ENCODE peak calls at places on chromosomes 13 and 19, in five cellular contexts. B is mesothelial cell of epicardium, G is H1, Z is suprapubic skin, V is fibroblast of lung. D is an unnamed sample.

GRCh38 chr19:14073925-14074838 is 1.6 kb downstream of the MISP3 start:
- DNase-seq in B (no peak), G (no peak), Z (no peak), V (no peak), D (no peak)

GRCh38 chr19:58181902-58182576 is 822 bp upstream of the ZNF274 start:
- DNase-seq in B (no peak), G (no peak), Z (no peak), V (peak), D (peak)

GRCh38 chr13:36297600-36298338 is at the start of gene CCDC169:
- DNase-seq in B (peak), G (peak), Z (peak), V (peak), D (peak)

GRCh38 chr19:2095338-2095938 is 688 bp downstream of the MOB3A start:
- DNase-seq in B (no peak), G (no peak), Z (no peak), V (no peak), D (no peak)

GRCh38 chr19:30446844-30447243 is 74.7 kb downstream of the ZNF536 start:
- DNase-seq in B (no peak), G (no peak), Z (no peak), V (no peak), D (no peak)

GRCh38 chr13:21550918-21551317 is 53.1 kb downstream of the MICU2 start:
- DNase-seq in B (no peak), G (no peak), Z (no peak), V (no peak), D (no peak)

GRCh38 chr19:58338825-58339558 is 12.2 kb downstream of the ZSCAN22 start:
- DNase-seq in B (no peak), G (no peak), Z (no peak), V (no peak), D (peak)

GRCh38 chr13:53694814-53695533 is 666.4 kb downstream of the OLFM4 start:
- DNase-seq in B (no peak), G (no peak), Z (no peak), V (no peak), D (no peak)

GRCh38 chr19:13002970-13003540 is 7.8 kb downstream of the NFIX start:
- DNase-seq in B (no peak), G (no peak), Z (no peak), V (no peak), D (no peak)

GRCh38 chr13:42747399-42747873 is 33.9 kb upstream of the FAM216B start:
- DNase-seq in B (no peak), G (no peak), Z (no peak), V (peak), D (no peak)

GRCh38 chr13:40187836-40188591 is 478.4 kb downstream of the FOXO1 start:
- DNase-seq in B (no peak), G (no peak), Z (no peak), V (no peak), D (no peak)

GRCh38 chr13:52414963-52415362 is 9.0 kb upstream of the THSD1 start:
- DNase-seq in B (no peak), G (no peak), Z (no peak), V (peak), D (no peak)

GRCh38 chr13:93416943-93417342 is 190.3 kb downstream of the GPC6 start:
- DNase-seq in B (no peak), G (no peak), Z (no peak), V (no peak), D (no peak)

GRCh38 chr13:98267080-98267912 is 90.2 kb upstream of the RNF113B start:
- DNase-seq in B (no peak), G (no peak), Z (no peak), V (peak), D (no peak)

GRCh38 chr19:52219611-52220010 is 29.8 kb downstream of the PPP2R1A start:
- DNase-seq in B (no peak), G (no peak), Z (peak), V (no peak), D (no peak)

GRCh38 chr13:62997038-62997619 is 1581.5 kb upstream of the PCDH20 start:
- DNase-seq in B (no peak), G (no peak), Z (no peak), V (no peak), D (no peak)

GRCh38 chr13:51222510-51223283 is 499 bp downstream of the FAM124A start:
- DNase-seq in B (no peak), G (no peak), Z (no peak), V (no peak), D (peak)

GRCh38 chr19:1574763-1575162 is 6.6 kb upstream of the MEX3D start:
- DNase-seq in B (no peak), G (no peak), Z (no peak), V (no peak), D (no peak)

GRCh38 chr13:34257980-34258379 is 440.0 kb downstream of the RFC3 start:
- DNase-seq in B (no peak), G (no peak), Z (no peak), V (no peak), D (no peak)

GRCh38 chr19:2087621-2088100 is 8.5 kb downstream of the MOB3A start:
- DNase-seq in B (no peak), G (no peak), Z (no peak), V (no peak), D (no peak)

GRCh38 chr13:43983373-43983772 is 103.7 kb downstream of the LACC1 start:
- DNase-seq in B (no peak), G (no peak), Z (no peak), V (no peak), D (no peak)

GRCh38 chr13:60170414-60170813 is 6.7 kb upstream of the DIAPH3 start:
- DNase-seq in B (no peak), G (no peak), Z (no peak), V (no peak), D (no peak)

GRCh38 chr19:30664358-30665058 is 292.3 kb downstream of the ZNF536 start:
- DNase-seq in B (no peak), G (no peak), Z (no peak), V (peak), D (no peak)

GRCh38 chr13:43572601-43573360 is 214.0 kb downstream of the ENOX1 start:
- DNase-seq in B (no peak), G (no peak), Z (no peak), V (no peak), D (no peak)

GRCh38 chr19:17931532-17932191 is 1.2 kb upstream of the CCDC124 start:
- DNase-seq in B (no peak), G (peak), Z (no peak), V (no peak), D (no peak)

GRCh38 chr13:71240906-71241305 is 626.1 kb downstream of the DACH1 start:
- DNase-seq in B (no peak), G (no peak), Z (no peak), V (peak), D (no peak)
- TF ChIP-seq CTCF in B (no peak), G (peak), Z (no peak), V (peak), D (no peak)

GRCh38 chr19:45939792-45940514 is 25.4 kb upstream of the NANOS2 start:
- DNase-seq in B (no peak), G (no peak), Z (no peak), V (no peak), D (no peak)
- TF ChIP-seq CTCF in B (no peak), G (no peak), Z (no peak), V (no peak), D (no peak)

GRCh38 chr13:109654341-109655205 is 131.8 kb downstream of the IRS2 start:
- DNase-seq in B (no peak), G (no peak), Z (no peak), V (peak), D (no peak)

GRCh38 chr13:109655206-109655600 is 131.2 kb downstream of the IRS2 start:
- DNase-seq in B (no peak), G (no peak), Z (no peak), V (peak), D (no peak)

GRCh38 chr13:109651854-109652253 is 134.5 kb downstream of the IRS2 start:
- DNase-seq in B (no peak), G (no peak), Z (no peak), V (no peak), D (no peak)

GRCh38 chr13:109649713-109650112 is 136.7 kb downstream of the IRS2 start:
- DNase-seq in B (no peak), G (no peak), Z (no peak), V (no peak), D (no peak)

DNA sequence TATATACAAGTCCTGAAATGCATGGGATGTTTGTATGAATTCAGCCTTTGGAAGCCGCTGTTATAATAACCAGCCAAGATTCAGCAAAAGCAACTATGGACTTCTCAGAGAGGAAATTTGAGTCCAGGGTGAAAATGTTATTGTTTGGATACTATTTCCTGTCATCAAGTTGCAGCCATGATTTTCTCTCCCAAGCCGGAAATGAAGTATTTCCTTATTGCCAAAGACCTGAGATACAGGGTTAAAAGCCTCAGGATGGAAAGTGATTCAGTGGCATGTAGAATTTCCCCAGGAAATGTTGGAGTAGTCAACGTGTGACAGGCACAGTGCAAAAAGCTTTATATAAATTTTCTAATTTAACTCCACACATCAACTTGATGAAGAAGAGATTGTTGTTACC is 133.8 kb downstream of the IRS2 start:
- DNase-seq in B (no peak), G (no peak), Z (no peak), V (no peak), D (no peak)
- TF ChIP-seq CTCF in B (no peak), G (no peak), Z (no peak), V (no peak), D (no peak)

GRCh38 chr19:39077323-39077722 is 6.8 kb upstream of the ACP7 start:
- DNase-seq in B (no peak), G (no peak), Z (no peak), V (no peak), D (no peak)
- TF ChIP-seq CTCF in B (no peak), G (no peak), Z (no peak), V (no peak), D (no peak)

GRCh38 chr13:65613004-65613403 is 1617.1 kb downstream of the PCDH9 start:
- DNase-seq in B (no peak), G (no peak), Z (no peak), V (no peak), D (no peak)
- TF ChIP-seq CTCF in B (no peak), G (peak), Z (no peak), V (peak), D (no peak)

GRCh38 chr19:4633140-4633967 is 6.0 kb upstream of the TNFAIP8L1 start:
- DNase-seq in B (no peak), G (no peak), Z (no peak), V (peak), D (peak)
- TF ChIP-seq CTCF in B (peak), G (peak), Z (no peak), V (peak), D (peak)

DNA sequence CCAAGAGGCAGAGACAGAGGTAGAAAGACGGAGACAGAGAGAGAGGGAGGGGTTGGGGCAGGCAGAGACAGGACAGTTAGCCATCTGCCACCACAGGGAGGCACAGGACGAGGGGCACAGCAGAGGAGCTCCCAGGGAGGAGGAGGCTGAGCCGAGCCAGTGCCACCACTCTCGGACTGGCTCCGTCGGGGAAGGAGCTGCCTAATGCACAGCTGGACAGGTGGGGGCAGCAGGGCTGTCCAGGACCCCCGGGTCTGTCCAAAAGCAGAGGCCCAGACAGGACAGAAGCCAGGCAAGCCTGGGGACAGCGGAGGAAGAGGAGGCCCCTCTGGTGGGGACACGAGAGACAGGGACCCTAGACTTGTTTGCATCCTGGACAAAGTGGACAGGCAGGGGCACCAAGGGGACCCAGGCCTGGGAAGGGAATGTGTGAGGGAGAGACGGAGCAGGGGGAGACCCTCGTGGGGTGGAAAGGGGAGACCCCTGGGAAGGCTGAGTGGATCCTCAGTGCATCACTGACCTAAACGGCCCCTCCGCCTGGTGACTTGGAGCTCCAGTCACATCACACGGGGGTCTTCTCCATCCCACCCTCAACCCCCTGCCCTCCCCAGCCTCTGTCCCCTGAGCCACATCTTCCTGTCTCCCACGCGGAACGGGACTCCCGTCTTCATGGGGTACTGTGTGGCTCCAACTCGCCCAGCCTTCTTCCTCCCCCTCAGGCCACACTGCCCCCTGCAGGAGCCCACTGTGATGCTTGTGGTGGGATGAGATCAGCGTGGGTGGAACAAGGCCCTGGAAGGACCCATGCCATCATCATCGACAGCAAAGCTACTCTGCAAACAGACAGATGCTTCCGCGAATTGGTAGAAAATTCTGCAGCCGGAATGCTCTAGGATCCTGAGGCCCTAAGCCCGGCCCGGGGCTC is 889 bp downstream of the F10 start:
- DNase-seq in B (no peak), G (no peak), Z (peak), V (no peak), D (peak)
- TF ChIP-seq CTCF in B (no peak), G (peak), Z (no peak), V (peak), D (no peak)

GRCh38 chr13:80256352-80256932 is 84.5 kb downstream of the SPRY2 start:
- DNase-seq in B (no peak), G (no peak), Z (no peak), V (no peak), D (no peak)

GRCh38 chr13:80255946-80256345 is 85.0 kb downstream of the SPRY2 start:
- DNase-seq in B (no peak), G (no peak), Z (no peak), V (no peak), D (no peak)

GRCh38 chr13:80249906-80250513 is 90.9 kb downstream of the SPRY2 start:
- DNase-seq in B (no peak), G (no peak), Z (no peak), V (no peak), D (no peak)

DNA sequence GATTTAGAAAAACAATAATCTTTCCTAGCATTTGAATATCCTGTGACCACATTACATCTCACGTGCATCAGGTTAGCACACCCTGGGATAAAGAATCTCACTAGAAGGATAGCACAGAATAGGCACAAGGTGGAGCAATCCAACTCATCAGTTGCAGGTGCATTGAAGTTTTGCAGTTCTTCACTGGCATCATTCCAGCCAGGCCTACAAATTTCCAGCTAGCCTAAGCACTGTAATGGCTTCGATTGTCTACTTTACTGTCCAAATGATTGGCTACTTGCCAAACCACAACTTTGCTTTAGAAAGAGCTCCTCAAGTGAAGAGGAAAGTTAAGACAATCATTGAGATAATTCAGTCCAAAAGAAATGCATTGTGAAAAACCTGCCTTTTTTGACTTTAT is 89.5 kb downstream of the SPRY2 start:
- DNase-seq in B (no peak), G (no peak), Z (no peak), V (peak), D (no peak)
- TF ChIP-seq CTCF in B (no peak), G (peak), Z (no peak), V (no peak), D (no peak)

D was measured in endothelial cell.